ENCODE peak calls at places on chromosomes 16 and 17, in four cellular contexts. B is endodermal cell, G is H9, J is heart left ventricle. A is an unnamed sample. For H3K4me1, the result is how much of the 10 kb centered on the place peaks cover.

GRCh38 chr17:6576038-6576437 is 19.7 kb upstream of the PITPNM3 start:
- DNase-seq in B (no peak), G (no peak), J (no peak), A (no peak)

GRCh38 chr16:89422527-89422904 is 67.8 kb downstream of the ANKRD11 start:
- DNase-seq in B (no peak), G (no peak), J (peak), A (no peak)

GRCh38 chr16:49921791-49922456 is 66.0 kb upstream of the ZNF423 start:
- DNase-seq in B (peak), G (peak), J (peak), A (peak)

GRCh38 chr16:86490859-86491642 is 19.3 kb upstream of the FOXF1 start:
- DNase-seq in B (no peak), G (no peak), J (no peak), A (no peak)

GRCh38 chr17:5413682-5414081 is 5.8 kb downstream of the NUP88 start:
- DNase-seq in B (no peak), G (no peak), J (no peak), A (no peak)

GRCh38 chr16:87601322-87602004 is 845 bp upstream of the JPH3 start:
- DNase-seq in B (peak), G (no peak), J (no peak), A (no peak)

GRCh38 chr17:15447928-15448579 is 19.4 kb downstream of the CDRT4 start:
- DNase-seq in B (no peak), G (no peak), J (no peak), A (no peak)

GRCh38 chr17:79048826-79049755 is 25.1 kb downstream of the C1QTNF1 start:
- DNase-seq in B (no peak), G (no peak), J (no peak), A (no peak)

GRCh38 chr16:56041556-56042140 is 149.6 kb upstream of the GNAO1 start:
- DNase-seq in B (peak), G (peak), J (peak), A (peak)

GRCh38 chr16:88645455-88645854 is 5.4 kb downstream of the CYBA start:
- DNase-seq in B (no peak), G (no peak), J (no peak), A (no peak)

GRCh38 chr17:78337244-78338109 is 22.4 kb downstream of the SOCS3 start:
- DNase-seq in B (peak), G (peak), J (no peak), A (no peak)

GRCh38 chr16:85384831-85385462 is 228.2 kb upstream of the GSE1 start:
- DNase-seq in B (no peak), G (no peak), J (no peak), A (no peak)

GRCh38 chr17:42845918-42846593 is 1.7 kb downstream of the AOC2 start:
- DNase-seq in B (no peak), G (no peak), J (no peak), A (no peak)

GRCh38 chr17:4562000-4562969 is 1.9 kb upstream of the GGT6 start:
- DNase-seq in B (no peak), G (no peak), J (no peak), A (no peak)

GRCh38 chr17:61353211-61353610 is 46.4 kb upstream of the TBX2 start:
- DNase-seq in B (no peak), G (no peak), J (no peak), A (peak)

GRCh38 chr16:65153365-65154105 is 31.7 kb upstream of the CDH11 start:
- DNase-seq in B (no peak), G (no peak), J (no peak), A (no peak)

GRCh38 chr17:75734674-75735294 is 13.5 kb downstream of the ITGB4 start:
- DNase-seq in B (no peak), G (no peak), J (no peak), A (no peak)

GRCh38 chr16:23948949-23949392 is 113.2 kb downstream of the PRKCB start:
- DNase-seq in B (no peak), G (no peak), J (no peak), A (no peak)

GRCh38 chr17:73924488-73925186 is 278.8 kb upstream of the RPL38 start:
- DNase-seq in B (peak), G (no peak), J (no peak), A (peak)

GRCh38 chr17:29615048-29615385 is 7.7 kb downstream of the CORO6 start:
- DNase-seq in B (no peak), G (no peak), J (no peak), A (no peak)

GRCh38 chr17:17561408-17562144 is 29.9 kb downstream of the PEMT start:
- DNase-seq in B (no peak), G (no peak), J (peak), A (no peak)

GRCh38 chr16:49129935-49130334 is 151.7 kb downstream of the CBLN1 start:
- DNase-seq in B (no peak), G (no peak), J (no peak), A (no peak)

GRCh38 chr16:28212532-28212873 is 738 bp upstream of the XPO6 start:
- DNase-seq in B (peak), G (peak), J (no peak), A (peak)

GRCh38 chr17:82060614-82061013 is 5.0 kb downstream of the DUS1L start:
- DNase-seq in B (no peak), G (no peak), J (no peak), A (no peak)

DNA sequence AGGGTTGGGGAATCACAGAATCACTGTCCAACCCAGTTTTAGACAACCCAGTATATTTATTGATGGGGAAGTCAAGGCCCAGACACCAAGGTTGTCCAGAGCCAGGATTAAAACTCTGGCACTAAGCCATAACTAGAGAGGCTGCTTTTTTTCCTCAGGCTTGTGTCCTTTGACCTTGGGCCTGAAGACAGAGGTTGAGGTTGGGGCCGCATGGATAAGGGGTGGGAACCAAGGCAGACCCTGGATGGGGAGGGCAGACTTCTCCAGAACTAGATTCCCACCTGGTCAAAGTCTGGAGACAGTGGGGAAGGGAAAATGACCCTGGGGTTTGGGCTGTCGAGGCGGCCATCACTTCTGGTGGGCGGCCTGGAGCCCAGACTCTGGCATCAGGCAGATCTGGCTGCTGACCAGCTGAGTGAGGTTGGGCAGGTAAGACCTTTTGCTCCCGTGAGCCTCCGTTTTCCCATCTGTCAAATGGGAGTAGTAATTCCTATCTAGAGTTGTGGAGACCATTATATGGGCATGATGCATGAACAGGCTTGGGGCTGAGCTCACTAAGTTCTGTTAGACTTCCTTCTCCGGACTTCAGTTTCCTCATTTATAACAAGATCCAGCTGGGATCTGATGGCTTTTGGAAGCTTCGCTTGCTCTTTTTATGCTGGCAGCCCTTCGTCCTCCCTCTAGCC is 17.9 kb downstream of the IGFBP4 start:
- DNase-seq in B (no peak), G (no peak), J (no peak), A (no peak)
- H3K4me1 ChIP-seq in B (under half), G (under half), J (half or more), A (under half)

DNA sequence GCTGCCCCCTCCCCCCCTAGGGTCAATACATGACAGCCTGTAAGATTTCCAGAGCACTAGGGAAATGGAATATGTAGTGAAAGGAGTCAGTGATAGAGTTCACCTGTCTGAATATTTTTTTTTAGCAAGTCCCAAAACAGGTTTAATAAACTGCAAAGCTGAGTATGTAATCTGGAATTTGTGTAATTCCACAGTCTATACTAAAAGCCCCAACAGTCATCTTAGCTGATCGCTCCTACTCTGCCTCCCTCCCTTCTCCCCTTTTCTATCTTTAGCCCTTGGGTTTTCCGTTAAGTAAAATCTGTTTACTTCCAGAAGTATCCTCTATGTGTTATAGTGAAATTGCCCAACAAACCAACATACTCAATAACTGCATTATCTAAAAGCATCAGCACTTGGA is 3.5 kb downstream of the CDH13 start:
- DNase-seq in B (no peak), G (no peak), J (no peak), A (no peak)
- H3K4me1 ChIP-seq in B (under half), G (under half), J (half or more), A (under half)

DNA sequence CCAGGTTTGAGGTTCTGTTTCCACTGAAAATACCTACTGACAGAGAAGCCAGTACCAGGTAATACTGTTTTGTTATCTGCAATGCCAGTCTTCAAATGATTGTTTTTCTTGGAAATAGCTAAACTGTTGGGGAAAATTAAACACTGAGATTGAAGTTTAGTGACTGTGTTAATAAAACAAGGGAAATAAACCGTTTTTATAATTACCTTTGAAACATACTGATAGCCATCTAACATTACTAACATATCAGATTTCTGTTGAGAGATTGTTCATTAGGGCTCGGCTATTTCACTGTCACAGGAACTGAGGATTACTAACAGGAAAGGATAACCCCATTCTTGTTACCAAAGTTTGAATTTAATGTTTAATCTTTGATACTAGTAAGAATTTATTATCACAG is 42.1 kb downstream of the CYB5B start:
- DNase-seq in B (no peak), G (no peak), J (no peak), A (no peak)
- H3K4me1 ChIP-seq in B (under half), G (under half), J (under half), A (under half)

GRCh38 chr17:8914554-8914953 is 47.1 kb upstream of the PIK3R6 start:
- DNase-seq in B (peak), G (no peak), J (no peak), A (no peak)
- H3K4me1 ChIP-seq in B (under half), G (under half), J (under half), A (under half)

GRCh38 chr16:20729141-20729540 is 12.5 kb downstream of the THUMPD1 start:
- DNase-seq in B (no peak), G (no peak), J (no peak), A (no peak)

GRCh38 chr16:20726661-20727060 is 15.0 kb downstream of the THUMPD1 start:
- DNase-seq in B (no peak), G (no peak), J (no peak), A (no peak)

GRCh38 chr16:20727181-20727580 is 14.4 kb downstream of the THUMPD1 start:
- DNase-seq in B (no peak), G (no peak), J (no peak), A (no peak)
- H3K4me1 ChIP-seq in B (under half), G (under half), J (under half), A (under half)

DNA sequence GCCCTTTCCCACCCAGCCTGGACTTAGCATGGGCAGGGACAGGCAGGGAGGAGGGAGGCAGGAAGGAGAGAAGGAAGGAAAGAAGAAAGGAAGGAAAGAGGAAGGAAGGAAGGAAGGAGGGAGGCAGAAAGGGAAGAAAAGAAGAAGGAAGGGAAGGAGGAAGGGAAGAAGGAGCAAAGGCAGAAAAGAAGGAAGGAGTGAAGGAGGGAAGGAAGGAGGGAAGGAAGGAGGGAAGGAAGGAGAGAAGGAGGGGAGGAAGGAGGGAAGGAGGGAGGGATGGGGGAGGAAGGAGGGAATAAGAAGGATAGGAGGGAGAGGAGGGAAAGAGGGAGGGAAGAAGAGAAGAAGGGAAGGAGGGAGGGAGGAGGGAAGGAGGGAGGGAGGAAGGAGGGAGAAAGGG is 110.4 kb downstream of the SALL1 start:
- DNase-seq in B (no peak), G (no peak), J (no peak), A (no peak)
- H3K4me1 ChIP-seq in B (under half), G (under half), J (under half), A (under half)

A was measured in SJCRH30.